ENCODE peak calls at places on chromosomes 5 and 9, in seven cellular contexts. K is ecto neural progenitor cell; W is D341Med; J is cardiac muscle cell; I is central memory CD4-positive, alpha-beta T cell; R is LoVo; V is brain microvascular endothelial cell. B is an unnamed sample.

GRCh38 chr5:82635561-82636288 is 357.6 kb upstream of the RPS23 start:
- DNase-seq in K (no peak), W (no peak), J (no peak), I (no peak), R (peak), V (peak), B (no peak)

GRCh38 chr5:109297900-109298299 is 111.9 kb downstream of the PJA2 start:
- DNase-seq in K (no peak), W (no peak), J (no peak), I (no peak), R (no peak), V (no peak), B (no peak)

GRCh38 chr9:98306384-98307145 is 51.1 kb upstream of the TBC1D2 start:
- DNase-seq in K (no peak), W (no peak), J (no peak), I (no peak), R (no peak), V (no peak), B (no peak)

GRCh38 chr5:5270958-5271605 is 131.0 kb downstream of the ADAMTS16 start:
- DNase-seq in K (peak), W (no peak), J (peak), I (no peak), R (peak), V (peak), B (no peak)

GRCh38 chr9:108094676-108094993 is 605.1 kb upstream of the KLF4 start:
- DNase-seq in K (no peak), W (no peak), J (no peak), I (no peak), R (no peak), V (peak), B (no peak)

GRCh38 chr9:135301271-135302263 is 178.0 kb upstream of the PPP1R26 start:
- DNase-seq in K (no peak), W (no peak), J (no peak), I (no peak), R (no peak), V (no peak), B (no peak)

GRCh38 chr5:75048457-75048953 is 3.9 kb downstream of the GCNT4 start:
- DNase-seq in K (no peak), W (no peak), J (no peak), I (no peak), R (no peak), V (peak), B (no peak)

GRCh38 chr9:113566011-113566711 is 102.6 kb downstream of the RGS3 start:
- DNase-seq in K (no peak), W (no peak), J (no peak), I (no peak), R (no peak), V (no peak), B (no peak)

GRCh38 chr5:136006164-136006563 is 22.6 kb upstream of the TGFBI start:
- DNase-seq in K (no peak), W (no peak), J (no peak), I (no peak), R (no peak), V (peak), B (no peak)

GRCh38 chr9:130982636-130983282 is 26.2 kb upstream of the LAMC3 start:
- DNase-seq in K (peak), W (peak), J (no peak), I (no peak), R (no peak), V (no peak), B (no peak)

GRCh38 chr5:76622973-76623596 is at the start of gene F2RL2:
- DNase-seq in K (peak), W (peak), J (peak), I (no peak), R (no peak), V (peak), B (no peak)

B was measured in NAMALWA.